ENCODE peak calls at places on chromosomes 6 and 20, in four cellular contexts. One of them, this sample, is unnamed.

GRCh38 chr6:89146748-89147715 is 1.2 kb downstream of the PM20D2 start:
- DNase-seq in K562: no peak
- DNase-seq in H1: no peak
- DNase-seq in GM12878: no peak
- DNase-seq in this sample: no peak

GRCh38 chr6:79777713-79778579 is 146.8 kb downstream of the SH3BGRL2 start:
- DNase-seq in GM12878: peak; percentile 40
- DNase-seq in K562: peak; percentile 95
- DNase-seq in H1: peak; percentile 98
- DNase-seq in this sample: peak; percentile 92

GRCh38 chr20:53409177-53409576 is 184.5 kb downstream of the ZNF217 start:
- DNase-seq in GM12878: no peak
- DNase-seq in H1: no peak
- DNase-seq in K562: no peak
- DNase-seq in this sample: no peak

GRCh38 chr6:119978274-119978889 is 628.8 kb upstream of the MAN1A1 start:
- DNase-seq in H1: no peak
- DNase-seq in GM12878: no peak
- DNase-seq in K562: no peak
- DNase-seq in this sample: peak; percentile 11

GRCh38 chr6:26105842-26106241 is 18.6 kb downstream of the HFE start:
- DNase-seq in K562: no peak
- DNase-seq in H1: no peak
- DNase-seq in GM12878: no peak
- DNase-seq in this sample: no peak

GRCh38 chr6:16999486-17000436 is 102.1 kb upstream of the STMND1 start:
- DNase-seq in GM12878: no peak
- DNase-seq in H1: no peak
- DNase-seq in K562: no peak
- DNase-seq in this sample: no peak

GRCh38 chr20:44004306-44004915 is 89.8 kb downstream of the TOX2 start:
- DNase-seq in H1: no peak
- DNase-seq in GM12878: no peak
- DNase-seq in K562: no peak
- DNase-seq in this sample: no peak

GRCh38 chr6:162069995-162070394 is 657.6 kb downstream of the PRKN start:
- DNase-seq in K562: no peak
- DNase-seq in H1: no peak
- DNase-seq in GM12878: no peak
- DNase-seq in this sample: no peak

GRCh38 chr20:43722153-43722505 is 4.7 kb downstream of the GTSF1L start:
- DNase-seq in GM12878: no peak
- DNase-seq in H1: no peak
- DNase-seq in K562: no peak
- DNase-seq in this sample: no peak

GRCh38 chr20:56380375-56380774 is 11.6 kb downstream of the AURKA start:
- DNase-seq in K562: no peak
- DNase-seq in H1: no peak
- DNase-seq in GM12878: no peak
- DNase-seq in this sample: no peak

GRCh38 chr6:97440590-97441176 is 157.7 kb upstream of the MMS22L start:
- DNase-seq in GM12878: no peak
- DNase-seq in K562: no peak
- DNase-seq in H1: no peak
- DNase-seq in this sample: peak; percentile 60

GRCh38 chr6:62541502-62541901 is 255.5 kb upstream of the KHDRBS2 start:
- DNase-seq in K562: no peak
- DNase-seq in GM12878: no peak
- DNase-seq in H1: no peak
- DNase-seq in this sample: no peak

GRCh38 chr6:116483616-116484015 is 22.4 kb downstream of the CALHM6 start:
- DNase-seq in GM12878: no peak
- DNase-seq in K562: no peak
- DNase-seq in H1: no peak
- DNase-seq in this sample: no peak

GRCh38 chr6:42363906-42364859 is 87.5 kb downstream of the TRERF1 start:
- DNase-seq in H1: no peak
- DNase-seq in GM12878: no peak
- DNase-seq in K562: no peak
- DNase-seq in this sample: no peak

GRCh38 chr20:11136691-11137090 is 462.9 kb upstream of the JAG1 start:
- DNase-seq in H1: no peak
- DNase-seq in K562: no peak
- DNase-seq in GM12878: no peak
- DNase-seq in this sample: no peak

GRCh38 chr6:111573892-111574800 is 31.5 kb downstream of the TRAF3IP2 start:
- DNase-seq in H1: no peak
- DNase-seq in K562: no peak
- DNase-seq in GM12878: no peak
- DNase-seq in this sample: no peak

GRCh38 chr20:64167676-64168075 is 3.4 kb downstream of the MYT1 start:
- DNase-seq in K562: no peak
- DNase-seq in GM12878: no peak
- DNase-seq in H1: no peak
- DNase-seq in this sample: no peak

GRCh38 chr6:137975058-137975940 is 108.2 kb downstream of the TNFAIP3 start:
- DNase-seq in K562: no peak
- DNase-seq in H1: no peak
- DNase-seq in GM12878: peak; percentile 53
- DNase-seq in this sample: no peak

GRCh38 chr6:26627843-26628242 is 31.1 kb downstream of the ABT1 start:
- DNase-seq in H1: no peak
- DNase-seq in GM12878: no peak
- DNase-seq in K562: no peak
- DNase-seq in this sample: no peak

GRCh38 chr20:57629976-57630525 is 9.8 kb upstream of the ZBP1 start:
- DNase-seq in H1: peak; percentile 3
- DNase-seq in K562: no peak
- DNase-seq in GM12878: no peak
- DNase-seq in this sample: no peak

GRCh38 chr6:144216668-144217218 is 66.4 kb downstream of the STX11 start:
- DNase-seq in GM12878: no peak
- DNase-seq in K562: peak; percentile 78
- DNase-seq in H1: no peak
- DNase-seq in this sample: peak; percentile 76

GRCh38 chr20:41138527-41139226 is 1.3 kb downstream of the PLCG1 start:
- DNase-seq in K562: no peak
- DNase-seq in H1: no peak
- DNase-seq in GM12878: no peak
- DNase-seq in this sample: peak; percentile 34

GRCh38 chr6:13302291-13302690 is 26.0 kb downstream of the TBC1D7 start:
- DNase-seq in H1: peak; percentile 16
- DNase-seq in K562: no peak
- DNase-seq in GM12878: no peak
- DNase-seq in this sample: no peak

GRCh38 chr20:19934792-19935491 is 82.2 kb upstream of the NAA20 start:
- DNase-seq in GM12878: no peak
- DNase-seq in K562: no peak
- DNase-seq in H1: no peak
- DNase-seq in this sample: no peak

GRCh38 chr6:71412559-71412958 is 123.9 kb downstream of the OGFRL1 start:
- DNase-seq in GM12878: no peak
- DNase-seq in K562: no peak
- DNase-seq in H1: no peak
- DNase-seq in this sample: no peak

GRCh38 chr20:52004720-52005119 is 186.9 kb downstream of the ZFP64 start:
- DNase-seq in GM12878: no peak
- DNase-seq in K562: no peak
- DNase-seq in H1: no peak
- DNase-seq in this sample: no peak

GRCh38 chr6:7108196-7108963 is 619 bp downstream of the RREB1 start:
- DNase-seq in GM12878: no peak
- DNase-seq in H1: peak; percentile 68
- DNase-seq in K562: peak; percentile 64
- DNase-seq in this sample: peak; percentile 66

GRCh38 chr20:9582137-9582536 is 67.7 kb downstream of the LAMP5 start:
- DNase-seq in GM12878: no peak
- DNase-seq in K562: no peak
- DNase-seq in H1: no peak
- DNase-seq in this sample: no peak

GRCh38 chr6:40755749-40756452 is 168.7 kb upstream of the LRFN2 start:
- DNase-seq in H1: no peak
- DNase-seq in K562: no peak
- DNase-seq in GM12878: peak; percentile 8
- DNase-seq in this sample: no peak

GRCh38 chr6:140979642-140980091 is 1153.1 kb upstream of the GJE1 start:
- DNase-seq in H1: no peak
- DNase-seq in K562: no peak
- DNase-seq in GM12878: no peak
- DNase-seq in this sample: no peak

DNA sequence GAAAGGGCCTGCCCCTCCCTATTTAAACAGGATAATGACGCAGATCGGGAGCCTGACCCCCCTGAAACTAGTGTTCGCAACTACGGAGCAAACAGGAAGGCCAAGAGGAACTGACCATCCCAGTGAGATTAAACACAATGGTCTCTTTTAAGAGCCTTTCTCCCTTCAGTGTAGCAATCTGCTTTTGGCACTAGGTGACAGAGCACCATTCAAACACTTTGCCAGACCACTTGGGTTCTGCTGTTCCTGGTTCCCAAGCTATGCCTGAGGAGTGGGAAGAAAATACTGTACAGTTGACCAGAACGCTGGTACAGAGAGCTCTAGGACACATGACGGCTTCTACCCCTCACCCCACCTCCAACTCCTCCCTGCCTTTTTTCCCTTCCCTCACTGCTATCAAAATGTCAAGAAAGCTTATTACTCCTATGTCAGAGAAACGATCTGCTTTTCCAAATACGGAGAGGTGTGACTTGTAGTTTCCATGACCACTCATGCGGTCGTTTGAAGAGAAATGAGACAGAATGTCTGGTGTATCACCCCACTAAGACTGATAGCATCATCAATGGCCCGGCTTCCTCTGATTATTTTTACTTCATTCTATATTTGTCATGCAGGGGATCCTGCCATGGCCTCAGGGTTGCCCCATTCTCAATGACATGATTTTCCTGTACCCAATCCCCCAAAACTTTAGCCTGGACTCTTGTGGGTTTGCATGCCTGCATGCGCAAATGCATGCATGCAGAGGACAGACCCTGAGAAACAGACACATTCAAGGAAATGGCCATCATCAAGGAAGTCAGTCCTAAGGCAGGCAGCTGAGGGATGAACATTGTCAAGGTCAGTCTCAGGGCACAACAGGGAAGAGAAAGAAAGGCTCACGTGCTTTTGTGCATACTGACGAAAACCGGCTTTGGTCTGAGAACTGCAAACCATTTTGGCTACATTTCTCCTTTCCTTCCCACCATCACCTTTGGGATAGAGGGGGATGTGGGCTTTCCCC is 13.3 kb downstream of the NEDD9 start:
- DNase-seq in H1: no peak
- DNase-seq in GM12878: no peak
- DNase-seq in K562: no peak
- DNase-seq in this sample: no peak
- TF ChIP-seq EP300 in H1: no peak
- TF ChIP-seq EP300 in GM12878: no peak
- TF ChIP-seq EP300 in K562: no peak
- TF ChIP-seq EP300 in this sample: no peak

GRCh38 chr6:87070750-87071149 is 24.2 kb downstream of the CGA start:
- DNase-seq in K562: no peak
- DNase-seq in H1: no peak
- DNase-seq in GM12878: no peak
- DNase-seq in this sample: no peak

GRCh38 chr6:87068804-87069203 is 26.1 kb downstream of the CGA start:
- DNase-seq in GM12878: no peak
- DNase-seq in K562: no peak
- DNase-seq in H1: no peak
- DNase-seq in this sample: no peak

GRCh38 chr6:87071683-87072082 is 23.2 kb downstream of the CGA start:
- DNase-seq in H1: no peak
- DNase-seq in K562: no peak
- DNase-seq in GM12878: no peak
- DNase-seq in this sample: no peak

GRCh38 chr6:87065117-87065516 is 29.8 kb downstream of the CGA start:
- DNase-seq in GM12878: no peak
- DNase-seq in K562: no peak
- DNase-seq in H1: no peak
- DNase-seq in this sample: no peak

DNA sequence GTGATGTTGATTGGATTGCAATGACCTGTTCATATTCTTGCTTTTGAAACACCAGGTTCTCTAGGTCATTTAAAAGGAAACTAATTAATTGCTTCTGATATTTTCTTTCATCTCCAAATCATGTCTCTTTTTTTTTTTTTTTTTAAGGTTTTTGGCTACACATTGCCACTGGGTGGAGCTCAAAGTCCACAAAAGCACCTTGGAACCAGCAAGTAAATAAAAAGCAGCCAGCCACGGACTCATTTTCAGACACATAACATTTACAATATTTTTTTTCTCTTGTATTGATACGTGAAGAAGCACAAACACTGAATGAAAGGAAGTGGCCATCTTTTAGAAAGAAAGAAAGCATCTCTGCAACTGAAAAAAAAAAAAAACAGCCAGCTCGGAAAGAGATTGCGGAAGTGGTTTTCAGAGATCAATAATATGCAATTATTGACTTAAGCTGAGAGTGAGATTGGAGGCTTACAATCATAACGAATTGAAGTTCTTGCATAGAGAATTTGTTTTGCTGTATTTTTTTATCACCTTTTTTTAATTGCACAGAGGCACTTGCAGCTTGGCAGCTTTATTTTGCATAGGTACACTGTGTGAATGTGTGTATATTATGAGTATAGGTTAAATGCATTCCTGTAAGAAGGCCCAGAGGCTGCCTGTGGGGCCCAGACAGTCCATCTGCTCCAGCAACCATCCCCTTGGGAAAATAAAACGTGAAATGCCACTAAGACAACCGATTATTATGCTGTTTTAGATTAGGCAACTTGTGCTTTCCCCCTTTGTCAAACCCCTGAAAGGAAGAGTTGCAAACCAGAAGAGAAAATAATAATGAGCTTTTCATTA is 28.2 kb downstream of the CGA start:
- DNase-seq in H1: no peak
- DNase-seq in K562: peak; percentile 35
- DNase-seq in GM12878: peak; percentile 28
- DNase-seq in this sample: peak; percentile 59
- TF ChIP-seq NRF1 in H1: no peak
- TF ChIP-seq NRF1 in K562: no peak
- TF ChIP-seq NRF1 in GM12878: no peak
- TF ChIP-seq NRF1 in this sample: no peak

GRCh38 chr6:19610260-19610659 is 226.9 kb upstream of the ID4 start:
- DNase-seq in K562: no peak
- DNase-seq in GM12878: no peak
- DNase-seq in H1: no peak
- DNase-seq in this sample: no peak
- TF ChIP-seq EP300 in K562: no peak
- TF ChIP-seq EP300 in GM12878: no peak
- TF ChIP-seq EP300 in H1: no peak
- TF ChIP-seq EP300 in this sample: no peak

DNA sequence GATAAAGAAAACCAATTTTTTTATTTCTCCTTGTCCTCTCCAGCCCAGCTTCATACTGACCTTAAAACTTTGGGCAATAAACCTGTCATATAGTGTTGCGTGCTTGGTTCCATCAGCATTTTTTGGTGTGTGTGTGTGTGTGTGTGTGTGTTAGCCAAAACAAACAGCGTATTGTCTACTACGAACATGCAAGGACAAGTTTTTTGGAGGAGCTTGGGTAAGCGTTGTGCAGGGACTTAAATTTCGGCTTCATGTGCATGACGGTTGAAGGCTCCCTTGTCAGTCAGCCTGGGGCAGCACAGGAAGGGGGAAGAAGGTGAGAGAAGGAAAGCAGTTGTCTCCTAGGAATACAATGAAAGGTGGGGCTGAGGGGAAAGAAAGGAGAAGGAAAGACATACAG is 62.0 kb upstream of the PAX1 start:
- DNase-seq in GM12878: no peak
- DNase-seq in K562: no peak
- DNase-seq in H1: no peak
- DNase-seq in this sample: no peak
- TF ChIP-seq NRF1 in GM12878: no peak
- TF ChIP-seq NRF1 in K562: no peak
- TF ChIP-seq NRF1 in H1: no peak
- TF ChIP-seq NRF1 in this sample: no peak